ENCODE peak calls at places on chromosomes 12 and 14, in ten cellular contexts. F is naive thymus-derived CD8-positive, alpha-beta T cell; U is HCT116; H is AG08396; E is activated T-helper 1 cell treated with Interleukin-2 at 50 U/mL for 16 hours; P is choroid plexus epithelial cell; S is stimulated activated CD4-positive, alpha-beta T cell treated with anti-CD3 and anti-CD28 coated beads, Interleukin-15, amount 100 ng/mL, for 48 hours; O is tibial artery; B is mucosa of descending colon; M is activated CD4-positive, alpha-beta T cell treated with anti-CD3 and anti-CD28 coated beads for 48 hours. G is an unnamed sample.

GRCh38 chr14:53793790-53794560 is 162.7 kb downstream of the BMP4 start:
- DNase-seq in F (no peak), U (no peak), H (no peak), E (no peak), P (no peak), S (no peak), O (peak), B (no peak), M (no peak), G (no peak)

GRCh38 chr12:52312086-52312485 is 9.1 kb downstream of the KRT83 start:
- DNase-seq in F (no peak), U (no peak), H (no peak), E (no peak), P (no peak), S (no peak), O (no peak), B (no peak), M (no peak), G (no peak)

GRCh38 chr12:50246873-50247612 is 36.3 kb downstream of the LIMA1 start:
- DNase-seq in F (no peak), U (peak), H (peak), E (no peak), P (peak), S (peak), O (peak), B (peak), M (peak), G (peak)

GRCh38 chr12:30826276-30826675 is 71.5 kb upstream of the CAPRIN2 start:
- DNase-seq in F (no peak), U (no peak), H (no peak), E (no peak), P (no peak), S (no peak), O (no peak), B (no peak), M (no peak), G (no peak)

GRCh38 chr12:123714302-123714627 is 2.1 kb downstream of the ATP6V0A2 start:
- DNase-seq in F (no peak), U (no peak), H (no peak), E (no peak), P (no peak), S (peak), O (no peak), B (no peak), M (peak), G (no peak)

GRCh38 chr14:91888641-91889476 is 21.5 kb upstream of the TC2N start:
- DNase-seq in F (no peak), U (no peak), H (no peak), E (no peak), P (no peak), S (no peak), O (no peak), B (no peak), M (no peak), G (no peak)

GRCh38 chr14:104132981-104133380 is 5.4 kb upstream of the KIF26A start:
- DNase-seq in F (no peak), U (no peak), H (no peak), E (no peak), P (no peak), S (no peak), O (no peak), B (peak), M (no peak), G (no peak)

GRCh38 chr14:91171291-91171690 is 57.4 kb downstream of the DGLUCY start:
- DNase-seq in F (no peak), U (no peak), H (no peak), E (no peak), P (no peak), S (no peak), O (no peak), B (no peak), M (no peak), G (no peak)

GRCh38 chr14:34174973-34175372 is 224.1 kb upstream of the EGLN3 start:
- DNase-seq in F (no peak), U (no peak), H (no peak), E (no peak), P (no peak), S (no peak), O (no peak), B (no peak), M (no peak), G (no peak)

GRCh38 chr12:108858399-108859074 is 1.2 kb upstream of the SSH1 start:
- DNase-seq in F (no peak), U (no peak), H (no peak), E (no peak), P (no peak), S (no peak), O (no peak), B (no peak), M (no peak), G (no peak)

GRCh38 chr12:95253386-95253785 is 35.8 kb downstream of the VEZT start:
- DNase-seq in F (no peak), U (no peak), H (no peak), E (no peak), P (no peak), S (no peak), O (no peak), B (no peak), M (no peak), G (no peak)

GRCh38 chr12:68675098-68675842 is 11.5 kb upstream of the NUP107 start:
- DNase-seq in F (peak), U (no peak), H (no peak), E (peak), P (no peak), S (peak), O (no peak), B (peak), M (peak), G (no peak)

GRCh38 chr12:129635003-129635685 is 268.7 kb downstream of the TMEM132D start:
- DNase-seq in F (no peak), U (no peak), H (no peak), E (no peak), P (no peak), S (no peak), O (no peak), B (no peak), M (no peak), G (no peak)

GRCh38 chr14:104496095-104496494 is 83.5 kb upstream of the C14orf180 start:
- DNase-seq in F (no peak), U (no peak), H (no peak), E (no peak), P (no peak), S (no peak), O (no peak), B (no peak), M (no peak), G (no peak)

GRCh38 chr12:62947364-62947763 is 12.4 kb upstream of the PPM1H start:
- DNase-seq in F (no peak), U (no peak), H (no peak), E (no peak), P (no peak), S (no peak), O (no peak), B (no peak), M (no peak), G (no peak)

GRCh38 chr12:58888131-58888783 is 32.0 kb downstream of the LRIG3 start:
- DNase-seq in F (no peak), U (no peak), H (peak), E (no peak), P (peak), S (no peak), O (peak), B (no peak), M (no peak), G (no peak)

GRCh38 chr14:75303415-75303814 is 24.8 kb downstream of the FOS start:
- DNase-seq in F (peak), U (peak), H (peak), E (no peak), P (peak), S (peak), O (peak), B (no peak), M (peak), G (peak)

GRCh38 chr14:98952595-98953325 is 319.2 kb downstream of the BCL11B start:
- DNase-seq in F (no peak), U (peak), H (peak), E (no peak), P (peak), S (peak), O (no peak), B (no peak), M (peak), G (peak)

GRCh38 chr12:110269622-110270124 is 11.4 kb upstream of the ATP2A2 start:
- DNase-seq in F (no peak), U (no peak), H (peak), E (no peak), P (peak), S (no peak), O (no peak), B (no peak), M (no peak), G (peak)

GRCh38 chr12:131066207-131066885 is 112.6 kb downstream of the ADGRD1 start:
- DNase-seq in F (no peak), U (no peak), H (no peak), E (no peak), P (no peak), S (no peak), O (peak), B (no peak), M (no peak), G (no peak)

GRCh38 chr14:63155511-63156189 is 48.6 kb upstream of the RHOJ start:
- DNase-seq in F (no peak), U (no peak), H (no peak), E (no peak), P (peak), S (no peak), O (no peak), B (no peak), M (no peak), G (no peak)

G was measured in LoVo.